ENCODE peak calls at places on chromosomes 4 and X, in ten cellular contexts. H is CD8-positive, alpha-beta T cell; S is neural progenitor cell; A is adrenal gland; O is H1; E is upper lobe of right lung; V is uterus; K is PC-9; I is heart right ventricle; W is sigmoid colon. D is an unnamed sample.

GRCh38 chrX:11664211-11664888 is 1.4 kb downstream of the ARHGAP6 start:
- DNase-seq in H (no peak), S (peak; percentile 31), O (peak; percentile 42), K (no peak), W (peak; percentile 69), A (no peak), I (peak; percentile 21), V (peak; percentile 28), E (no peak), D (no peak)

GRCh38 chr4:113064244-113064643 is 14.8 kb downstream of the ANK2 start:
- DNase-seq in I (no peak), H (no peak), S (peak; percentile 96), K (no peak), V (no peak), O (peak; percentile 70), E (no peak), A (no peak), W (no peak), D (no peak)

GRCh38 chrX:7119927-7120577 is 27.5 kb upstream of the STS start:
- DNase-seq in H (no peak), K (no peak), O (no peak), V (no peak), I (no peak), S (no peak), E (no peak), A (no peak), W (no peak), D (no peak)

GRCh38 chrX:154459843-154460242 is 1.8 kb downstream of the PLXNA3 start:
- DNase-seq in K (no peak), W (no peak), E (no peak), H (no peak), O (no peak), V (no peak), S (no peak), I (no peak), A (no peak), D (peak; percentile 69)

GRCh38 chr4:39151120-39151713 is 31.1 kb upstream of the WDR19 start:
- DNase-seq in H (no peak), W (no peak), I (no peak), A (no peak), O (no peak), S (no peak), E (no peak), K (no peak), V (no peak), D (no peak)

GRCh38 chr4:89196745-89197144 is 85.4 kb downstream of the TIGD2 start:
- DNase-seq in O (no peak), E (no peak), W (no peak), H (no peak), A (no peak), S (no peak), I (no peak), V (no peak), K (no peak), D (no peak)

GRCh38 chr4:22427676-22428075 is 88.2 kb downstream of the ADGRA3 start:
- DNase-seq in O (no peak), H (no peak), V (no peak), K (no peak), I (no peak), S (no peak), A (no peak), W (no peak), E (no peak), D (no peak)

GRCh38 chrX:142978130-142978684 is 47.5 kb upstream of the SPANXN4 start:
- DNase-seq in O (no peak), I (no peak), V (no peak), A (no peak), W (no peak), S (no peak), K (no peak), E (no peak), H (no peak), D (no peak)

GRCh38 chrX:7170903-7171302 is 22.9 kb upstream of the PUDP start:
- DNase-seq in V (no peak), H (peak; percentile 19), W (no peak), O (peak; percentile 53), K (peak; percentile 47), I (no peak), S (no peak), E (no peak), A (peak; percentile 40), D (peak; percentile 18)

GRCh38 chr4:7515390-7515902 is 80.7 kb upstream of the PSAPL1 start:
- DNase-seq in I (no peak), E (no peak), K (no peak), S (no peak), O (no peak), H (no peak), A (no peak), W (no peak), V (no peak), D (no peak)

GRCh38 chr4:3434891-3435683 is 6.7 kb upstream of the HGFAC start:
- DNase-seq in A (no peak), O (no peak), I (peak; percentile 15), W (no peak), H (no peak), V (no peak), S (peak; percentile 73), K (no peak), E (no peak), D (no peak)

GRCh38 chrX:37697169-37697760 is 11.7 kb downstream of the XK start:
- DNase-seq in W (no peak), O (no peak), H (no peak), V (no peak), K (no peak), S (no peak), E (no peak), A (no peak), I (no peak), D (no peak)

GRCh38 chrX:103607385-103608304 is at the start of gene TCEAL3:
- DNase-seq in S (peak; percentile 67), H (peak; percentile 54), K (no peak), A (peak; percentile 58), E (peak; percentile 82), W (peak; percentile 82), I (peak; percentile 56), V (peak; percentile 76), O (peak; percentile 69), D (peak; percentile 68)

GRCh38 chr4:110442309-110442708 is 33.6 kb upstream of the ENPEP start:
- DNase-seq in W (no peak), K (no peak), E (no peak), V (no peak), H (no peak), A (no peak), O (no peak), I (no peak), S (no peak), D (no peak)

GRCh38 chr4:140556372-140557085 is 12.2 kb downstream of the UCP1 start:
- DNase-seq in E (no peak), S (no peak), K (no peak), H (no peak), W (no peak), O (no peak), I (no peak), V (no peak), A (no peak), D (no peak)

GRCh38 chrX:1086444-1087409 is 125.7 kb downstream of the CRLF2 start:
- DNase-seq in S (no peak), H (no peak), E (no peak), K (peak; percentile 92), A (no peak), I (no peak), V (no peak), O (no peak), W (no peak), D (no peak)
- H3K27ac ChIP-seq in S (no peak overlapping the region), H (no peak overlapping the region), E (no peak overlapping the region), K (peak overlapping the region; percentile 53), A (no peak overlapping the region), I (no peak overlapping the region), V (no peak overlapping the region), O (no peak overlapping the region), W (no peak overlapping the region), D (no peak overlapping the region)

GRCh38 chrX:17375361-17375630 is 296 bp downstream of the NHS start:
- DNase-seq in I (no peak), W (peak; percentile 71), H (no peak), A (peak; percentile 27), O (no peak), V (peak; percentile 20), K (no peak), S (no peak), E (no peak), D (no peak)
- H3K4me3 ChIP-seq in I (peak overlapping the region; percentile 58), W (peak overlapping the region; percentile 52), H (no peak overlapping the region), A (peak overlapping the region; percentile 68), O (peak overlapping the region; percentile 70), V (peak overlapping the region; percentile 66), K (peak overlapping the region; percentile 83), S (peak overlapping the region; percentile 64), E (peak overlapping the region; percentile 52), D (peak overlapping the region; percentile 30)

GRCh38 chr4:184473265-184473514 is 1.2 kb downstream of the IRF2 start:
- DNase-seq in S (no peak), W (no peak), K (no peak), V (no peak), A (no peak), H (no peak), E (no peak), O (peak; percentile 55), I (no peak), D (peak; percentile 27)

GRCh38 chr4:184473515-184474260 is 662 bp downstream of the IRF2 start:
- DNase-seq in V (peak; percentile 33), E (peak; percentile 79), A (peak; percentile 52), S (peak; percentile 75), O (peak; percentile 67), K (no peak), H (peak; percentile 66), I (peak; percentile 49), W (no peak), D (peak; percentile 45)

GRCh38 chr4:184472540-184473264 is 1.6 kb downstream of the IRF2 start:
- DNase-seq in W (peak; percentile 88), V (peak; percentile 70), I (peak; percentile 87), A (peak; percentile 85), O (peak; percentile 86), S (peak; percentile 86), E (peak; percentile 94), K (peak; percentile 40), H (peak; percentile 39), D (peak; percentile 94)

GRCh38 chr4:184475096-184475461 is 729 bp upstream of the IRF2 start:
- DNase-seq in V (peak; percentile 66), S (no peak), O (no peak), A (peak; percentile 68), H (peak; percentile 68), E (peak; percentile 83), W (peak; percentile 84), I (peak; percentile 30), K (no peak), D (peak; percentile 47)

GRCh38 chr4:184474261-184475095 is at the start of gene IRF2:
- DNase-seq in E (peak; percentile 99), O (peak; percentile 84), K (peak; percentile 81), I (peak; percentile 97), V (peak; percentile 98), H (peak; percentile 99), A (peak; percentile 98), W (peak; percentile 99), S (peak; percentile 94), D (peak; percentile 96)
- TF ChIP-seq CTCF in E (no peak), O (no peak), K (no peak), I (peak; percentile 19), V (no peak), H (no peak), A (no peak), W (peak; percentile 14), S (no peak), D (no peak)

DNA sequence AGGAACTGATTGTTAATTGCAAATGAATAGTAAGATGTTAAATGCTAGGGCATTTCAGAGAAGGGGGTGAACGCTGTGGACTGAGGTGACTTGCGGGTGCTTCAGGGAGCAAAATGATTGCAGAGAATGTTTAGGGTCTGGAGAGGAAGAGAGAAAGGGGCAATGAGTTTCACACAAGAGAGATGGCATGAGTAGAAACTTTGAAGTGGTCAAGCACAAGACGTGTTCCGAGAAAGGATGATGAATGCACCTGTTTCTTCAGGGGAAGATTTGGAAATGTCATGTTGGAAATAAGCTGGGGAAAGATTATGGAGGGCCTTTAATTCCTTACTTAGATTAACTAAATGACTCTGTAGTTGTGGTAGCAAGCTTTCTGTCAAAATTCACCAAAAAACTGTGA is 43.4 kb downstream of the DTHD1 start:
- DNase-seq in S (no peak), H (no peak), O (no peak), E (no peak), I (no peak), K (no peak), A (no peak), W (no peak), V (no peak), D (no peak)
- H3K27ac ChIP-seq in S (no peak overlapping the region), H (no peak overlapping the region), O (no peak overlapping the region), E (no peak overlapping the region), I (no peak overlapping the region), K (no peak overlapping the region), A (no peak overlapping the region), W (no peak overlapping the region), V (no peak overlapping the region), D (no peak overlapping the region)